ENCODE peak calls at places on chromosomes 7 and 10, in ten cellular contexts. D is NCI-H1417 treated with DMSO at 0.1 percent for 48 hours; P is hippocampal formation; W is right cardiac atrium; B is naive B cell; F is colonic mucosa; L is ELF-1; S is stimulated activated CD4-positive, alpha-beta T cell treated with anti-CD3 and anti-CD28 coated beads, Interleukin-4, amount 100 ng/mL, for 48 hours; R is NCI-H1092; N is Caco-2. Q is an unnamed sample.

GRCh38 chr10:110686037-110686436 is 41.9 kb downstream of the RBM20 start:
- DNase-seq in D (no peak), P (no peak), W (no peak), B (no peak), F (no peak), L (no peak), S (no peak), R (no peak), N (no peak), Q (no peak)

GRCh38 chr10:124142960-124143359 is 49.6 kb upstream of the CHST15 start:
- DNase-seq in D (no peak), P (no peak), W (no peak), B (no peak), F (no peak), L (no peak), S (no peak), R (no peak), N (no peak), Q (no peak)

GRCh38 chr7:32564542-32564941 is 69.3 kb downstream of the AVL9 start:
- DNase-seq in D (no peak), P (no peak), W (no peak), B (no peak), F (no peak), L (no peak), S (no peak), R (no peak), N (no peak), Q (no peak)

GRCh38 chr7:20153567-20153966 is 63.6 kb downstream of the MACC1 start:
- DNase-seq in D (no peak), P (no peak), W (no peak), B (no peak), F (no peak), L (no peak), S (no peak), R (no peak), N (no peak), Q (no peak)

GRCh38 chr10:72935358-72935757 is 19.2 kb downstream of the PLA2G12B start:
- DNase-seq in D (no peak), P (no peak), W (no peak), B (no peak), F (no peak), L (no peak), S (no peak), R (no peak), N (no peak), Q (no peak)

GRCh38 chr7:115038158-115038557 is 116.3 kb downstream of the MDFIC start:
- DNase-seq in D (no peak), P (no peak), W (no peak), B (no peak), F (no peak), L (peak), S (no peak), R (no peak), N (no peak), Q (no peak)

GRCh38 chr7:70435634-70436033 is 696.3 kb upstream of the GALNT17 start:
- DNase-seq in D (no peak), P (no peak), W (no peak), B (no peak), F (no peak), L (no peak), S (no peak), R (no peak), N (no peak), Q (no peak)

GRCh38 chr7:101586971-101587370 is 42.1 kb downstream of the MYL10 start:
- DNase-seq in D (no peak), P (no peak), W (no peak), B (no peak), F (no peak), L (no peak), S (no peak), R (no peak), N (no peak), Q (no peak)

GRCh38 chr7:155147624-155148023 is 77.5 kb downstream of the HTR5A start:
- DNase-seq in D (no peak), P (no peak), W (no peak), B (no peak), F (no peak), L (no peak), S (no peak), R (no peak), N (no peak), Q (no peak)

GRCh38 chr7:41162612-41163011 is 540.3 kb downstream of the INHBA start:
- DNase-seq in D (no peak), P (no peak), W (no peak), B (no peak), F (no peak), L (no peak), S (no peak), R (no peak), N (no peak), Q (no peak)

GRCh38 chr10:132526676-132527075 is 10.9 kb upstream of the INPP5A start:
- DNase-seq in D (no peak), P (no peak), W (no peak), B (no peak), F (no peak), L (no peak), S (no peak), R (no peak), N (peak), Q (no peak)

GRCh38 chr7:127447326-127447945 is 54.9 kb upstream of the ZNF800 start:
- DNase-seq in D (no peak), P (no peak), W (no peak), B (peak), F (no peak), L (peak), S (peak), R (peak), N (no peak), Q (peak)

Q was measured in CD8-positive, alpha-beta T cell.